ENCODE peak calls at places on chromosome 15, in eight cellular contexts. J is fibroblast of the aortic adventitia, O is astrocyte, C is endothelial cell of umbilical vein, U is stomach, T is IMR-90, I is PC-3, B is transverse colon. L is an unnamed sample.

GRCh38 chr15:66484539-66485112 is 12.9 kb downstream of the SNAPC5 start:
- DNase-seq in J (no peak), O (no peak), C (no peak), U (no peak), T (no peak), I (no peak), B (no peak), L (no peak)

GRCh38 chr15:47908950-47909670 is 191.8 kb downstream of the SEMA6D start:
- DNase-seq in J (no peak), O (no peak), C (no peak), U (no peak), T (no peak), I (peak; percentile 10), B (no peak), L (no peak)

GRCh38 chr15:62141643-62142588 is 23.2 kb downstream of the C2CD4B start:
- DNase-seq in J (peak; percentile 78), O (peak; percentile 22), C (no peak), U (no peak), T (no peak), I (peak; percentile 45), B (no peak), L (no peak)

GRCh38 chr15:34659056-34659455 is 75.6 kb upstream of the GOLGA8B start:
- DNase-seq in J (no peak), O (no peak), C (no peak), U (no peak), T (no peak), I (no peak), B (no peak), L (no peak)

GRCh38 chr15:57916695-57917094 is 148.8 kb downstream of the ALDH1A2 start:
- DNase-seq in J (no peak), O (no peak), C (no peak), U (no peak), T (no peak), I (no peak), B (no peak), L (no peak)

GRCh38 chr15:41631880-41632279 is 28.3 kb upstream of the MGA start:
- DNase-seq in J (no peak), O (no peak), C (no peak), U (no peak), T (no peak), I (no peak), B (no peak), L (no peak)

GRCh38 chr15:86916671-86917450 is 837.2 kb downstream of the AGBL1 start:
- DNase-seq in J (no peak), O (no peak), C (no peak), U (no peak), T (no peak), I (no peak), B (no peak), L (no peak)

GRCh38 chr15:25068696-25069095 is 113.9 kb downstream of the SNRPN start:
- DNase-seq in J (no peak), O (no peak), C (no peak), U (no peak), T (no peak), I (no peak), B (no peak), L (no peak)

GRCh38 chr15:37793851-37794250 is 140.6 kb upstream of the TMCO5A start:
- DNase-seq in J (no peak), O (no peak), C (peak; percentile 4), U (no peak), T (no peak), I (no peak), B (no peak), L (no peak)

GRCh38 chr15:90460142-90460824 is 69.4 kb upstream of the CRTC3 start:
- DNase-seq in J (no peak), O (no peak), C (no peak), U (no peak), T (no peak), I (no peak), B (no peak), L (no peak)

GRCh38 chr15:40246496-40247275 is 7.8 kb downstream of the PAK6 start:
- DNase-seq in J (no peak), O (no peak), C (no peak), U (no peak), T (no peak), I (no peak), B (no peak), L (no peak)

GRCh38 chr15:83205725-83206324 is 1.8 kb downstream of the HDGFL3 start:
- DNase-seq in J (peak; percentile 84), O (peak; percentile 90), C (peak; percentile 97), U (no peak), T (peak; percentile 63), I (peak; percentile 46), B (no peak), L (no peak)

GRCh38 chr15:59699810-59700431 is 10.8 kb upstream of the BNIP2 start:
- DNase-seq in J (peak; percentile 64), O (peak; percentile 20), C (peak; percentile 69), U (no peak), T (peak; percentile 24), I (peak; percentile 30), B (no peak), L (no peak)

GRCh38 chr15:26081758-26082068 is 218.6 kb upstream of the ATP10A start:
- DNase-seq in J (no peak), O (no peak), C (no peak), U (no peak), T (no peak), I (no peak), B (no peak), L (no peak)

GRCh38 chr15:35329521-35329921 is 216.4 kb downstream of the DPH6 start:
- DNase-seq in J (peak; percentile 18), O (peak; percentile 79), C (peak; percentile 69), U (no peak), T (peak; percentile 8), I (no peak), B (no peak), L (no peak)

GRCh38 chr15:74336061-74337005 is 31.1 kb downstream of the CYP11A1 start:
- DNase-seq in J (peak; percentile 42), O (no peak), C (no peak), U (no peak), T (peak; percentile 37), I (peak; percentile 42), B (no peak), L (peak; percentile 52)

GRCh38 chr15:68652141-68652540 is 73.3 kb downstream of the CORO2B start:
- DNase-seq in J (no peak), O (no peak), C (no peak), U (no peak), T (no peak), I (no peak), B (no peak), L (no peak)

GRCh38 chr15:74200871-74201419 is 1.6 kb downstream of the STRA6 start:
- DNase-seq in J (peak; percentile 89), O (peak; percentile 41), C (no peak), U (no peak), T (peak; percentile 52), I (peak; percentile 37), B (no peak), L (no peak)

GRCh38 chr15:101466188-101466587 is 23.3 kb downstream of the PCSK6 start:
- DNase-seq in J (no peak), O (no peak), C (no peak), U (no peak), T (no peak), I (no peak), B (no peak), L (no peak)

GRCh38 chr15:32687556-32687955 is 30.2 kb upstream of the GREM1 start:
- DNase-seq in J (no peak), O (peak; percentile 79), C (no peak), U (no peak), T (peak; percentile 65), I (peak; percentile 68), B (no peak), L (peak; percentile 75)

GRCh38 chr15:64842986-64843561 is 1.4 kb downstream of the PLEKHO2 start:
- DNase-seq in J (peak; percentile 71), O (no peak), C (peak; percentile 74), U (no peak), T (peak; percentile 59), I (peak; percentile 12), B (peak; percentile 53), L (peak; percentile 62)

GRCh38 chr15:48330045-48330840 is 986 bp upstream of the DUT start:
- DNase-seq in J (peak; percentile 21), O (peak; percentile 25), C (peak; percentile 16), U (no peak), T (peak; percentile 8), I (peak; percentile 3), B (no peak), L (no peak)

GRCh38 chr15:40956543-40956982 is 3.3 kb downstream of the CHAC1 start:
- DNase-seq in J (no peak), O (no peak), C (no peak), U (no peak), T (no peak), I (no peak), B (no peak), L (no peak)

GRCh38 chr15:99384992-99385669 is 133.8 kb downstream of the LRRC28 start:
- DNase-seq in J (peak; percentile 17), O (no peak), C (no peak), U (no peak), T (no peak), I (no peak), B (no peak), L (no peak)
- TF ChIP-seq CTCF in J (peak; percentile 18), O (no peak), C (no peak), U (no peak), T (no peak), I (peak; percentile 31), B (no peak), L (no peak)

DNA sequence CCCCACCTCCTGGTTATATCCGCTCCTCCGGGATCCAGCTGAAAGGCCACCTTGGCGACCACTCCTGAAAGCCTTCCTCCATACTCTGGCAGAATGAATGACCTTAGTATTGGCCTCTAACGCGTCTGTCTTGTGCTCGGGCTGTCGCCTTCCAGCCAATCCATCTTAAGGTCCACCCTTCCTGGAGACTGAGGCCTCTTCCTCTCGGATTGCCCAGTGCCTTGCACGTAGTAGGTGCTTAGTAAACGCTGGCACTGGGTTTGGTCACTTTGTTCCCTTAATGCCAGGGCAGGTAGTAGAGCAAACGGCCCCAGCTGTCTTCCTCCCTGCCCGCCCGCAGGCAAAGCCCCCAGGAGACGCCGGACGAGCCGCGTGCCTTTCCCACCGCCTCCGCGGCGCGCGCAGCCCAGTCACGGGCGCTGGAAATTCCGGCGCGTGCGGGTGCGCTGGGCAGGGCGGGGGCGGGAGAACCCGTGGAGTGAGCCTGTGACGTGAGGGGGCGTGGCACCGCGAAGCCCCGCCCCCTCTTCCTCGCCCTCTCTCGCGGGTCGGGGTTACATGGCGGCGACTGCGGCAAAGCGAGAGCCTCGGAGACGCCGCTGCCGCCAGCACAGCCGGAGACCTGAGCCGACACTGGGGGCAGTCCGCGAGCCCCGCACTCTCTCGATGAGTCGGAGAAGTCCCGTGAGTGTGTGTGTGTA is at the start of gene MAPK6:
- DNase-seq in J (peak; percentile 91), O (peak; percentile 71), C (peak; percentile 93), U (peak; percentile 97), T (peak; percentile 93), I (peak; percentile 91), B (peak; percentile 95), L (peak; percentile 84)
- TF ChIP-seq CTCF in J (no peak), O (no peak), C (no peak), U (no peak), T (no peak), I (no peak), B (no peak), L (no peak)

GRCh38 chr15:45790325-45790943 is 155.6 kb downstream of the SQOR start:
- DNase-seq in J (peak; percentile 36), O (no peak), C (peak; percentile 25), U (peak; percentile 35), T (peak; percentile 7), I (peak; percentile 47), B (peak; percentile 34), L (no peak)
- TF ChIP-seq CTCF in J (peak; percentile 49), O (peak; percentile 16), C (peak; percentile 48), U (no peak), T (peak; percentile 47), I (peak; percentile 79), B (peak; percentile 58), L (peak; percentile 79)

GRCh38 chr15:70259640-70260066 is 161.9 kb upstream of the TLE3 start:
- DNase-seq in J (no peak), O (no peak), C (no peak), U (no peak), T (no peak), I (no peak), B (no peak), L (no peak)
- TF ChIP-seq CTCF in J (no peak), O (no peak), C (peak; percentile 31), U (no peak), T (no peak), I (no peak), B (no peak), L (peak; percentile 32)

L was measured in HFFc6.